ENCODE peak calls at places on chromosomes 4 and X, in nine cellular contexts. H, A, Z, I, M, Y, S, W and F are unnamed samples.

GRCh38 chrX:7158468-7158990 is 10.6 kb upstream of the PUDP start:
- DNase-seq in W (no peak), S (no peak), I (no peak), H (no peak), Z (no peak), A (no peak), M (no peak), Y (no peak), F (no peak)

GRCh38 chrX:39904816-39905474 is 192.8 kb downstream of the BCOR start:
- DNase-seq in Z (no peak), S (no peak), H (no peak), A (no peak), W (no peak), I (no peak), M (no peak), Y (no peak), F (no peak)

GRCh38 chr4:144647095-144647959 is 1.4 kb downstream of the HHIP start:
- DNase-seq in Y (no peak), A (no peak), H (no peak), S (no peak), W (no peak), M (no peak), Z (no peak), I (no peak), F (no peak)

GRCh38 chr4:5888222-5888701 is 4.6 kb downstream of the CRMP1 start:
- DNase-seq in M (no peak), I (no peak), W (no peak), Z (no peak), A (no peak), S (no peak), H (no peak), Y (no peak), F (no peak)

GRCh38 chr4:69196209-69196965 is 18.2 kb downstream of the UGT2B11 start:
- DNase-seq in Y (no peak), Z (no peak), I (no peak), S (no peak), M (no peak), H (no peak), A (no peak), W (no peak), F (no peak)

GRCh38 chrX:13463608-13464007 is 105.8 kb upstream of the EGFL6 start:
- DNase-seq in H (no peak), W (no peak), I (no peak), A (no peak), M (no peak), Z (no peak), Y (peak; percentile 33), S (peak; percentile 52), F (peak; percentile 49)

GRCh38 chr4:100790838-100791615 is 273.2 kb upstream of the EMCN start:
- DNase-seq in W (no peak), A (no peak), Z (no peak), M (no peak), Y (no peak), S (no peak), H (no peak), I (no peak), F (no peak)

GRCh38 chrX:120468825-120469525 is at the start of gene LAMP2:
- DNase-seq in Y (peak; percentile 91), W (peak; percentile 47), S (peak; percentile 86), I (peak; percentile 90), A (peak; percentile 30), Z (peak; percentile 92), M (peak; percentile 69), H (peak; percentile 89), F (peak; percentile 90)

GRCh38 chr4:1598641-1599481 is 85.3 kb downstream of the FAM53A start:
- DNase-seq in Y (no peak), I (peak; percentile 52), H (no peak), W (no peak), A (no peak), Z (no peak), M (no peak), S (no peak), F (no peak)

GRCh38 chr4:123896446-123897071 is 500.0 kb downstream of the SPRY1 start:
- DNase-seq in A (no peak), H (no peak), W (no peak), I (no peak), S (no peak), Y (peak; percentile 26), Z (no peak), M (no peak), F (no peak)

GRCh38 chr4:105710678-105711077 is 2.1 kb downstream of the GSTCD start:
- DNase-seq in M (no peak), A (no peak), S (no peak), H (no peak), W (no peak), I (no peak), Y (no peak), Z (no peak), F (no peak)

GRCh38 chr4:26452565-26453531 is 37.4 kb downstream of the CCKAR start:
- DNase-seq in W (no peak), S (no peak), H (peak; percentile 54), Z (no peak), I (no peak), M (no peak), Y (no peak), A (no peak), F (no peak)

GRCh38 chr4:125085-125820 is 952 bp downstream of the ZNF718 start:
- DNase-seq in I (peak; percentile 64), A (no peak), S (no peak), W (no peak), H (peak; percentile 47), Z (peak; percentile 74), Y (peak; percentile 22), M (no peak), F (peak; percentile 53)

GRCh38 chr4:86934147-86934771 is 552 bp upstream of the AFF1 start:
- DNase-seq in A (no peak), W (no peak), M (no peak), Z (no peak), Y (no peak), S (peak; percentile 12), I (no peak), H (no peak), F (peak; percentile 9)

GRCh38 chr4:141102367-141102766 is 30.9 kb downstream of the RNF150 start:
- DNase-seq in Z (no peak), S (no peak), M (no peak), H (no peak), Y (no peak), I (no peak), A (no peak), W (no peak), F (no peak)

GRCh38 chrX:152813211-152813610 is 17.3 kb downstream of the CETN2 start:
- DNase-seq in I (no peak), M (no peak), W (no peak), S (no peak), Y (no peak), Z (no peak), H (no peak), A (no peak), F (no peak)

GRCh38 chr4:15718465-15718864 is 15.6 kb downstream of the BST1 start:
- DNase-seq in Z (no peak), Y (no peak), S (no peak), I (no peak), H (no peak), M (no peak), W (no peak), A (no peak), F (no peak)

DNA sequence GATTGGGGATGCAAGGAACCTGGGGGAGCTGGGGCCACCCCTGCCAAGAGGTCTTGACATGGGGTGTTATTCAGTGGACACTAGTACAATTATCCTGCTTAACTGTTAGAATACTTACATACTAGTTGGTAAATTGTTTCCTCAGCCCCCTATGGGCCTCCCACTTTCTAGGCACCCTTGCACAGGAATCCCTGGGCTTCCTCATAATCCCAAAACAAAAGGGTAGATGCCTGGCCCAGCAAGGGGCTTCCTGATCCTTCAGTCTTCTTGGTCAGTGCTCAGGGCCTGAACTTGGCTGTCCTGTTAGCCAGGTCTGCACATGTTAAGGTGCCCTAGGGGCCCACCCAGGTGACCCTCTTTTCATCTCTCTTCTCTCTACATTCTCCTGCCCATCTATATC is 48.7 kb upstream of the MSX1 start:
- DNase-seq in S (no peak), M (no peak), W (no peak), Z (no peak), Y (no peak), I (no peak), H (no peak), A (no peak), F (no peak)
- H3K27ac ChIP-seq in S (no peak overlapping the region), M (no peak overlapping the region), W (no peak overlapping the region), Z (no peak overlapping the region), Y (no peak overlapping the region), I (no peak overlapping the region), H (no peak overlapping the region), A (no peak overlapping the region), F (no peak overlapping the region)

GRCh38 chr4:137635108-137635507 is 102.8 kb upstream of the PCDH18 start:
- DNase-seq in Y (no peak), Z (no peak), M (no peak), I (no peak), S (peak; percentile 50), A (no peak), H (no peak), W (no peak), F (no peak)
- TF ChIP-seq POLR2A in Y (no peak), Z (no peak), M (no peak), I (no peak), S (no peak), A (no peak), H (no peak), W (no peak), F (no peak)

GRCh38 chr4:13545394-13545808 is 1.1 kb upstream of the NKX3-2 start:
- DNase-seq in S (no peak), Y (no peak), I (no peak), A (no peak), M (no peak), W (no peak), Z (no peak), H (no peak), F (no peak)
- H3K27ac ChIP-seq in S (no peak overlapping the region), Y (no peak overlapping the region), I (no peak overlapping the region), A (no peak overlapping the region), M (no peak overlapping the region), W (no peak overlapping the region), Z (no peak overlapping the region), H (no peak overlapping the region), F (peak overlapping the region; percentile 88)

DNA sequence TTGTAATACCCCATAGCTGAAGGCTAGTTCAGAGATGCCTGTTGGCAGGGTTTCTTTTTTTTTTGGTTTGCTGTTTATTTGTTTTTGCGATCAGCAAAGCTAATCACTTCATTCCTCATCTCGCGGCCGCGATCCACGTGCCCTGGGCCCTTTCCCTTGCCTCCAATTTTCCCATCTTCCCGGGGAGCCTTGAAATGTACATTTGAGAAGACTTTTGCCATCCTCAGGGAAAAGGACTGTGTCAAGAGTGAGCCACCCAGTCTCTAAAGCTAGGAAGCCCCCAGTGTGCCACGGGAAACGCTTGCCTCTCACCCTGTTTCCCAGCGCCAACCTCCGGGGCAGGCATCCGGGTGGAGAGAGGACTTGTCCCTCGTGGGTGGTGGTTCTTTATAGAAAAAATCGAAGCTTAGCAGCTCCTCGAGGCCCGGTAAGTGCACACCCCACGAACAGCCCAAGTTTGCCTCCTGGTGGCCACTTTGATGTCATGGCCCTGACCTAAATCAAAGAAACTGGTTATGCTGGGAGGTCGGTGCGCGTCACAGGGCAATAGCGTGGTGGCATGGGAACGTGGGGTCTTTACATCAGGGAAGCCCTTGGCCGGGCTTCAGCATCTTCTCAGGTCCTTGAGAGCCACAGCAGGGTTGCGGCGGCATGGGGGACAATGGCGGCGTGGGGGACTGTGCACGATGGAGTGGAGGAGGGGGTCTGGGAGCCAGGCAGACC is 42.0 kb downstream of the MAP7D3 start:
- DNase-seq in S (peak; percentile 56), H (peak; percentile 44), W (no peak), A (no peak), Y (peak; percentile 71), I (peak; percentile 64), Z (peak; percentile 68), M (no peak), F (peak; percentile 45)
- TF ChIP-seq POLR2A in S (no peak), H (no peak), W (no peak), A (no peak), Y (no peak), I (no peak), Z (no peak), M (no peak), F (no peak)